ENCODE peak calls at places on chromosomes 2 and 18, in seven cellular contexts. One of them, this sample, is unnamed.

GRCh38 chr2:61018319-61018750 is 280 bp upstream of the PUS10 start:
- DNase-seq in uterus: no peak
- DNase-seq in right lobe of liver: no peak
- DNase-seq in prostate gland: no peak
- DNase-seq in endothelial cell of umbilical vein: no peak
- DNase-seq in esophagus muscularis mucosa: no peak
- DNase-seq in esophagus squamous epithelium: no peak
- DNase-seq in this sample: no peak

GRCh38 chr2:238290079-238290478 is 1.7 kb upstream of the PER2 start:
- DNase-seq in uterus: no peak
- DNase-seq in right lobe of liver: no peak
- DNase-seq in prostate gland: peak; percentile 87
- DNase-seq in endothelial cell of umbilical vein: peak; percentile 12
- DNase-seq in esophagus muscularis mucosa: no peak
- DNase-seq in esophagus squamous epithelium: peak; percentile 25
- DNase-seq in this sample: no peak

GRCh38 chr2:128442891-128443302 is 124.2 kb upstream of the HS6ST1 start:
- DNase-seq in uterus: no peak
- DNase-seq in right lobe of liver: no peak
- DNase-seq in prostate gland: no peak
- DNase-seq in endothelial cell of umbilical vein: no peak
- DNase-seq in esophagus muscularis mucosa: peak; percentile 87
- DNase-seq in esophagus squamous epithelium: no peak
- DNase-seq in this sample: no peak

GRCh38 chr2:148130571-148130970 is 109.7 kb downstream of the MBD5 start:
- DNase-seq in uterus: no peak
- DNase-seq in right lobe of liver: no peak
- DNase-seq in prostate gland: no peak
- DNase-seq in endothelial cell of umbilical vein: no peak
- DNase-seq in esophagus muscularis mucosa: no peak
- DNase-seq in esophagus squamous epithelium: no peak
- DNase-seq in this sample: peak; percentile 3

GRCh38 chr2:241903121-241904010 is 33.8 kb downstream of the RTP5 start:
- DNase-seq in uterus: no peak
- DNase-seq in right lobe of liver: no peak
- DNase-seq in prostate gland: no peak
- DNase-seq in endothelial cell of umbilical vein: no peak
- DNase-seq in esophagus muscularis mucosa: no peak
- DNase-seq in esophagus squamous epithelium: no peak
- DNase-seq in this sample: no peak

GRCh38 chr2:176508984-176509383 is 239.7 kb downstream of the MTX2 start:
- DNase-seq in uterus: no peak
- DNase-seq in right lobe of liver: no peak
- DNase-seq in prostate gland: no peak
- DNase-seq in endothelial cell of umbilical vein: no peak
- DNase-seq in esophagus muscularis mucosa: no peak
- DNase-seq in esophagus squamous epithelium: no peak
- DNase-seq in this sample: no peak

GRCh38 chr2:168773719-168774521 is 28.5 kb upstream of the NOSTRIN start:
- DNase-seq in uterus: peak; percentile 16
- DNase-seq in right lobe of liver: peak; percentile 62
- DNase-seq in prostate gland: peak; percentile 42
- DNase-seq in endothelial cell of umbilical vein: peak; percentile 82
- DNase-seq in esophagus muscularis mucosa: no peak
- DNase-seq in esophagus squamous epithelium: no peak
- DNase-seq in this sample: no peak

GRCh38 chr2:182649316-182649715 is 66.7 kb upstream of the DNAJC10 start:
- DNase-seq in uterus: no peak
- DNase-seq in right lobe of liver: no peak
- DNase-seq in prostate gland: no peak
- DNase-seq in endothelial cell of umbilical vein: peak; percentile 49
- DNase-seq in esophagus muscularis mucosa: no peak
- DNase-seq in esophagus squamous epithelium: no peak
- DNase-seq in this sample: no peak

GRCh38 chr2:220670461-220670979 is 901.6 kb downstream of the EPHA4 start:
- DNase-seq in uterus: no peak
- DNase-seq in right lobe of liver: no peak
- DNase-seq in prostate gland: no peak
- DNase-seq in endothelial cell of umbilical vein: no peak
- DNase-seq in esophagus muscularis mucosa: no peak
- DNase-seq in esophagus squamous epithelium: no peak
- DNase-seq in this sample: no peak

GRCh38 chr18:74784791-74785190 is 187.1 kb downstream of the ZNF407 start:
- DNase-seq in uterus: no peak
- DNase-seq in right lobe of liver: no peak
- DNase-seq in prostate gland: no peak
- DNase-seq in endothelial cell of umbilical vein: no peak
- DNase-seq in esophagus muscularis mucosa: no peak
- DNase-seq in esophagus squamous epithelium: no peak
- DNase-seq in this sample: no peak

GRCh38 chr2:29309090-29310054 is 194.2 kb downstream of the CLIP4 start:
- DNase-seq in uterus: no peak
- DNase-seq in right lobe of liver: no peak
- DNase-seq in prostate gland: peak; percentile 35
- DNase-seq in endothelial cell of umbilical vein: peak; percentile 27
- DNase-seq in esophagus muscularis mucosa: no peak
- DNase-seq in esophagus squamous epithelium: no peak
- DNase-seq in this sample: peak; percentile 32

GRCh38 chr2:160909781-160910242 is 250.4 kb upstream of the TANK start:
- DNase-seq in uterus: no peak
- DNase-seq in right lobe of liver: no peak
- DNase-seq in prostate gland: no peak
- DNase-seq in endothelial cell of umbilical vein: no peak
- DNase-seq in esophagus muscularis mucosa: no peak
- DNase-seq in esophagus squamous epithelium: no peak
- DNase-seq in this sample: no peak

GRCh38 chr2:200335657-200336056 is 29.2 kb downstream of the SPATS2L start:
- DNase-seq in uterus: no peak
- DNase-seq in right lobe of liver: no peak
- DNase-seq in prostate gland: no peak
- DNase-seq in endothelial cell of umbilical vein: no peak
- DNase-seq in esophagus muscularis mucosa: no peak
- DNase-seq in esophagus squamous epithelium: no peak
- DNase-seq in this sample: no peak

GRCh38 chr18:31610841-31611240 is 19.2 kb downstream of the TTR start:
- DNase-seq in uterus: no peak
- DNase-seq in right lobe of liver: no peak
- DNase-seq in prostate gland: no peak
- DNase-seq in endothelial cell of umbilical vein: peak; percentile 26
- DNase-seq in esophagus muscularis mucosa: peak; percentile 91
- DNase-seq in esophagus squamous epithelium: no peak
- DNase-seq in this sample: no peak

GRCh38 chr2:226445216-226445861 is 354.3 kb downstream of the IRS1 start:
- DNase-seq in uterus: no peak
- DNase-seq in right lobe of liver: no peak
- DNase-seq in prostate gland: no peak
- DNase-seq in endothelial cell of umbilical vein: no peak
- DNase-seq in esophagus muscularis mucosa: no peak
- DNase-seq in esophagus squamous epithelium: no peak
- DNase-seq in this sample: no peak
- TF ChIP-seq POLR2A in uterus: no peak
- TF ChIP-seq POLR2A in right lobe of liver: no peak
- TF ChIP-seq POLR2A in prostate gland: no peak
- TF ChIP-seq POLR2A in endothelial cell of umbilical vein: no peak
- TF ChIP-seq POLR2A in esophagus muscularis mucosa: no peak
- TF ChIP-seq POLR2A in esophagus squamous epithelium: no peak
- TF ChIP-seq POLR2A in this sample: no peak

DNA sequence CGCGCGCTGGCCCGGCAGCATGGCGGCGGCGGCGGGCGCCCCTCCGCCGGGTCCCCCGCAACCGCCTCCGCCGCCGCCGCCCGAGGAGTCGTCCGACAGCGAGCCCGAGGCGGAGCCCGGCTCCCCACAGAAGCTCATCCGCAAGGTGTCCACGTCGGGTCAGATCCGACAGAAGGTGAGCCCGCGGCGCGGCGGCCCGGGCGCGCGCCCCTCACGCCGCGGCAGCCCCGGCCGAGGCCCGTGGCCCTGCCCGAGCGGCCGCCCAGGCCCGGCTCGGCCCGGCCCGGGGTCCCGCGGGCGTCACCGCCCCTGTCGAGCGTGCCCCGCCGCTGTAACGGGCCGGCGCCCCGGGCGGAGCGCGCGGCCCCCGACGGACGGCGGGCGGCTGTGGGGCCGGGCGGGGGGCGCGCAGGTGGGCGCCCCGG is 218 bp downstream of the DGKD start:
- DNase-seq in uterus: no peak
- DNase-seq in right lobe of liver: no peak
- DNase-seq in prostate gland: no peak
- DNase-seq in endothelial cell of umbilical vein: no peak
- DNase-seq in esophagus muscularis mucosa: no peak
- DNase-seq in esophagus squamous epithelium: no peak
- DNase-seq in this sample: no peak
- TF ChIP-seq POLR2A in uterus: no peak
- TF ChIP-seq POLR2A in right lobe of liver: no peak
- TF ChIP-seq POLR2A in prostate gland: no peak
- TF ChIP-seq POLR2A in endothelial cell of umbilical vein: peak; percentile 43
- TF ChIP-seq POLR2A in esophagus muscularis mucosa: no peak
- TF ChIP-seq POLR2A in esophagus squamous epithelium: peak; percentile 29
- TF ChIP-seq POLR2A in this sample: peak; percentile 69

GRCh38 chr2:33599175-33599942 is at the start of gene FAM98A:
- DNase-seq in uterus: peak; percentile 100
- DNase-seq in right lobe of liver: peak; percentile 99
- DNase-seq in prostate gland: peak; percentile 98
- DNase-seq in endothelial cell of umbilical vein: peak; percentile 100
- DNase-seq in esophagus muscularis mucosa: peak; percentile 99
- DNase-seq in esophagus squamous epithelium: peak; percentile 92
- DNase-seq in this sample: peak; percentile 87
- TF ChIP-seq POLR2A in uterus: peak; percentile 68
- TF ChIP-seq POLR2A in right lobe of liver: peak; percentile 55
- TF ChIP-seq POLR2A in prostate gland: peak; percentile 51
- TF ChIP-seq POLR2A in endothelial cell of umbilical vein: peak; percentile 58
- TF ChIP-seq POLR2A in esophagus muscularis mucosa: peak; percentile 9
- TF ChIP-seq POLR2A in esophagus squamous epithelium: peak; percentile 56
- TF ChIP-seq POLR2A in this sample: peak; percentile 65

DNA sequence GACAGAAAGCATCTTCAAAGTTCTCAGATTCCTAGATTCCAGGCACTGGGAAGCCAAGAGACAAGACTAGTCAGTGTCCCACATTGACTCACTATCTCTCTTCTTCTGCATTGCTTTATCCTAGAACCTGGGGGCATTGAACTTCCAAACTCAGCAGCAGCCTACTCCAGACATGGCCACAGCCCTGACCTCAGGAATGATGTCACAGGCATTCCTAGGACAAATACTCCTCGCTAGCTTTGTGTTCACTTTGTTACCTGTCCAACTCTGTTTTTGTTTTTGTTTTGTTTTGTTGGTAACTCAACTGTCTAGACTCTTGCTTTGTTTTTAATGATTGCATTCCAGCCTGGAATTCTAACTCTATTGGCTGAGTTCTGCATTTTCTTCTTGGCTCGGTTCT is 449.3 kb upstream of the SPHKAP start:
- DNase-seq in uterus: no peak
- DNase-seq in right lobe of liver: no peak
- DNase-seq in prostate gland: no peak
- DNase-seq in endothelial cell of umbilical vein: no peak
- DNase-seq in esophagus muscularis mucosa: no peak
- DNase-seq in esophagus squamous epithelium: no peak
- DNase-seq in this sample: no peak
- TF ChIP-seq POLR2A in uterus: no peak
- TF ChIP-seq POLR2A in right lobe of liver: no peak
- TF ChIP-seq POLR2A in prostate gland: no peak
- TF ChIP-seq POLR2A in endothelial cell of umbilical vein: no peak
- TF ChIP-seq POLR2A in esophagus muscularis mucosa: no peak
- TF ChIP-seq POLR2A in esophagus squamous epithelium: no peak
- TF ChIP-seq POLR2A in this sample: no peak

GRCh38 chr2:218282173-218282991 is 9.9 kb downstream of the TMBIM1 start:
- DNase-seq in uterus: no peak
- DNase-seq in right lobe of liver: no peak
- DNase-seq in prostate gland: peak; percentile 71
- DNase-seq in endothelial cell of umbilical vein: peak; percentile 64
- DNase-seq in esophagus muscularis mucosa: no peak
- DNase-seq in esophagus squamous epithelium: no peak
- DNase-seq in this sample: no peak

GRCh38 chr2:218286570-218287459 is 5.5 kb downstream of the TMBIM1 start:
- DNase-seq in uterus: peak; percentile 91
- DNase-seq in right lobe of liver: peak; percentile 89
- DNase-seq in prostate gland: peak; percentile 90
- DNase-seq in endothelial cell of umbilical vein: peak; percentile 93
- DNase-seq in esophagus muscularis mucosa: peak; percentile 99
- DNase-seq in esophagus squamous epithelium: peak; percentile 60
- DNase-seq in this sample: peak; percentile 83

GRCh38 chr2:218281449-218281848 is 10.9 kb downstream of the TMBIM1 start:
- DNase-seq in uterus: no peak
- DNase-seq in right lobe of liver: no peak
- DNase-seq in prostate gland: no peak
- DNase-seq in endothelial cell of umbilical vein: no peak
- DNase-seq in esophagus muscularis mucosa: no peak
- DNase-seq in esophagus squamous epithelium: no peak
- DNase-seq in this sample: no peak

GRCh38 chr2:218284106-218284811 is 8.0 kb downstream of the TMBIM1 start:
- DNase-seq in uterus: peak; percentile 48
- DNase-seq in right lobe of liver: peak; percentile 71
- DNase-seq in prostate gland: no peak
- DNase-seq in endothelial cell of umbilical vein: peak; percentile 34
- DNase-seq in esophagus muscularis mucosa: no peak
- DNase-seq in esophagus squamous epithelium: no peak
- DNase-seq in this sample: peak; percentile 80

DNA sequence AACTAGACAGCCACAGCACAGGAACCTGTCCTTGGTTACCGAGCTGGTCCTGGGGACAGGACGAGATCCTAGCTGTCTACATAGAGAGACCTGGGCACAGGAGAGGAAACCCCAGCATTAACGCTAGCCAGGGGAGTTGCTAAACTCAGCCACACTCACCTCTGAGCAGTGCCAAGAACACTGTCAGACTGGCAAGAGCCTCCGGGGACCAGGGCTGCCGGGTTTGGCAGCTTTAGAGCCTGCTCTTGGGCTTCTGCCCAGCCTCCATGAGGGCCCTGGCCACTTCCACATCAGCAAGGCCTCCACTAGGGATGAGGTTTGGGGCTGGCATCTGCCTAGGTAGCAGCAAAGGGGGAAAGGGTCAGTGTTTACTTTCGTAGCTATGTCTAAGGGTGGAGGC is 6.7 kb downstream of the TMBIM1 start:
- DNase-seq in uterus: peak; percentile 50
- DNase-seq in right lobe of liver: peak; percentile 79
- DNase-seq in prostate gland: peak; percentile 88
- DNase-seq in endothelial cell of umbilical vein: no peak
- DNase-seq in esophagus muscularis mucosa: no peak
- DNase-seq in esophagus squamous epithelium: no peak
- DNase-seq in this sample: no peak
- TF ChIP-seq POLR2A in uterus: no peak
- TF ChIP-seq POLR2A in right lobe of liver: no peak
- TF ChIP-seq POLR2A in prostate gland: peak; percentile 13
- TF ChIP-seq POLR2A in endothelial cell of umbilical vein: no peak
- TF ChIP-seq POLR2A in esophagus muscularis mucosa: no peak
- TF ChIP-seq POLR2A in esophagus squamous epithelium: peak; percentile 19
- TF ChIP-seq POLR2A in this sample: no peak

GRCh38 chr2:74548919-74549684 is 4.6 kb downstream of the LOXL3 start:
- DNase-seq in uterus: peak; percentile 75
- DNase-seq in right lobe of liver: peak; percentile 74
- DNase-seq in prostate gland: peak; percentile 32
- DNase-seq in endothelial cell of umbilical vein: peak; percentile 32
- DNase-seq in esophagus muscularis mucosa: no peak
- DNase-seq in esophagus squamous epithelium: no peak
- DNase-seq in this sample: peak; percentile 75
- TF ChIP-seq POLR2A in uterus: peak; percentile 52
- TF ChIP-seq POLR2A in right lobe of liver: peak; percentile 37
- TF ChIP-seq POLR2A in prostate gland: peak; percentile 28
- TF ChIP-seq POLR2A in endothelial cell of umbilical vein: peak; percentile 62
- TF ChIP-seq POLR2A in esophagus muscularis mucosa: no peak
- TF ChIP-seq POLR2A in esophagus squamous epithelium: no peak
- TF ChIP-seq POLR2A in this sample: peak; percentile 54